ENCODE peak calls at places on chromosomes 7 and 10, in four cellular contexts. One of them, this sample, is unnamed.

GRCh38 chr7:114405427-114405826 is 9.2 kb upstream of the FOXP2 start:
- DNase-seq in K562: peak
- DNase-seq in HepG2: peak
- DNase-seq in WTC11: no peak
- DNase-seq in this sample: no peak

GRCh38 chr10:88693392-88694020 is 12.5 kb upstream of the LIPK start:
- DNase-seq in K562: no peak
- DNase-seq in HepG2: no peak
- DNase-seq in WTC11: no peak
- DNase-seq in this sample: no peak

GRCh38 chr7:81161459-81162075 is 242.7 kb upstream of the SEMA3C start:
- DNase-seq in K562: peak
- DNase-seq in HepG2: peak
- DNase-seq in WTC11: no peak
- DNase-seq in this sample: no peak

GRCh38 chr10:6669269-6669859 is 89.3 kb upstream of the PRKCQ start:
- DNase-seq in K562: peak
- DNase-seq in HepG2: peak
- DNase-seq in WTC11: no peak
- DNase-seq in this sample: no peak

GRCh38 chr7:18425227-18425626 is 70.3 kb upstream of the HDAC9 start:
- DNase-seq in K562: no peak
- DNase-seq in HepG2: no peak
- DNase-seq in WTC11: no peak
- DNase-seq in this sample: no peak

GRCh38 chr10:128511284-128511683 is 385.1 kb upstream of the MKI67 start:
- DNase-seq in K562: no peak
- DNase-seq in HepG2: no peak
- DNase-seq in WTC11: no peak
- DNase-seq in this sample: no peak

GRCh38 chr10:6581750-6582697 is 1.9 kb upstream of the PRKCQ start:
- DNase-seq in K562: peak
- DNase-seq in HepG2: no peak
- DNase-seq in WTC11: no peak
- DNase-seq in this sample: no peak

GRCh38 chr7:24889611-24890010 is 90.4 kb downstream of the OSBPL3 start:
- DNase-seq in K562: no peak
- DNase-seq in HepG2: no peak
- DNase-seq in WTC11: no peak
- DNase-seq in this sample: no peak

GRCh38 chr10:35219906-35220890 is 93.6 kb downstream of the CREM start:
- DNase-seq in K562: no peak
- DNase-seq in HepG2: peak
- DNase-seq in WTC11: no peak
- DNase-seq in this sample: no peak

GRCh38 chr7:20329389-20330175 is 1.1 kb upstream of the ITGB8 start:
- DNase-seq in K562: peak
- DNase-seq in HepG2: peak
- DNase-seq in WTC11: peak
- DNase-seq in this sample: no peak

GRCh38 chr7:157253850-157254249 is 83.0 kb upstream of the DNAJB6 start:
- DNase-seq in K562: no peak
- DNase-seq in HepG2: no peak
- DNase-seq in WTC11: no peak
- DNase-seq in this sample: no peak

GRCh38 chr10:119872860-119873671 is 423 bp upstream of the MCMBP start:
- DNase-seq in K562: peak
- DNase-seq in HepG2: peak
- DNase-seq in WTC11: peak
- DNase-seq in this sample: no peak

GRCh38 chr7:16067695-16068094 is 353.6 kb downstream of the CRPPA start:
- DNase-seq in K562: no peak
- DNase-seq in HepG2: no peak
- DNase-seq in WTC11: no peak
- DNase-seq in this sample: no peak

GRCh38 chr10:75887981-75888380 is 456.6 kb downstream of the LRMDA start:
- DNase-seq in K562: no peak
- DNase-seq in HepG2: no peak
- DNase-seq in WTC11: no peak
- DNase-seq in this sample: no peak

GRCh38 chr10:112898540-112899395 is 51.3 kb upstream of the TCF7L2 start:
- DNase-seq in K562: no peak
- DNase-seq in HepG2: peak
- DNase-seq in WTC11: peak
- DNase-seq in this sample: peak

GRCh38 chr7:38796636-38797501 is 112.1 kb downstream of the VPS41 start:
- DNase-seq in K562: peak
- DNase-seq in HepG2: peak
- DNase-seq in WTC11: peak
- DNase-seq in this sample: peak

GRCh38 chr7:47543056-47543455 is 38.9 kb downstream of the TNS3 start:
- DNase-seq in K562: no peak
- DNase-seq in HepG2: no peak
- DNase-seq in WTC11: no peak
- DNase-seq in this sample: no peak

GRCh38 chr10:12884851-12885250 is 116.7 kb downstream of the CCDC3 start:
- DNase-seq in K562: no peak
- DNase-seq in HepG2: no peak
- DNase-seq in WTC11: no peak
- DNase-seq in this sample: no peak

DNA sequence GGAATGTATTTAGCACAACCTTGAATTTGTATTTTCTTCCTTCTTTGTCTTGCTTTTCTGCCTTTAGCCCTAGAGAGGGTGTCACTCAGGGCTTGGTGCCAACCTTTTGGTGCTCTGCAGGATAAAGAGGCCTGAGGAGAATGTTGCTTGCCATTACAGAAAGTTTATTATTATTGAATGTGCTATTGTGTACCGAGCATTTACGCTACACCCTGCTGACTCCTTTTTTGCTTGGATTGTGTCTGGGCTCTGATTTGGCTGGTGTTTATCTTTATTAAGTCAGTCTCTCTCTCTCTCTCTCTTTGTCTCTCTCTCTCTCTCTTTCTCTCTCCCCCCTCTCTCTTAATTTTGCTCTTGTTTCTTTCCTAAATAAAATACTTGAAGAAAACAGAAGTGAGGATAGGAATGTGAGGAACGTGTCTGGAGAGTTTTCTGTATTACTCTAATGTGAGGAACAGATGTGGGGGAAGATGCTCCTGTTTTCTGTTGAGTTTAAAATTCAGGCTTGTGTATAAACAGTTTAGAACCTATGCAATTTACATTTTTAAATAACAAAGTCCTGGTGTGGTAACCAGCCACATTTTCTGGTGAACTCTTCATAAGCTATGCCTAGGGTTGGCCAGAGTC is 284.3 kb upstream of the PHYHIPL start:
- DNase-seq in K562: no peak
- DNase-seq in HepG2: no peak
- DNase-seq in WTC11: no peak
- DNase-seq in this sample: no peak
- TF ChIP-seq ATF3 in K562: no peak
- TF ChIP-seq ATF3 in HepG2: no peak
- TF ChIP-seq ATF3 in WTC11: no peak
- TF ChIP-seq ATF3 in this sample: no peak

GRCh38 chr10:124959564-124959963 is 17.6 kb downstream of the ZRANB1 start:
- DNase-seq in K562: no peak
- DNase-seq in HepG2: no peak
- DNase-seq in WTC11: no peak
- DNase-seq in this sample: no peak

GRCh38 chr10:124967255-124967654 is 25.3 kb downstream of the ZRANB1 start:
- DNase-seq in K562: no peak
- DNase-seq in HepG2: no peak
- DNase-seq in WTC11: no peak
- DNase-seq in this sample: no peak

GRCh38 chr10:124966008-124966407 is 24.1 kb downstream of the ZRANB1 start:
- DNase-seq in K562: no peak
- DNase-seq in HepG2: no peak
- DNase-seq in WTC11: no peak
- DNase-seq in this sample: no peak

GRCh38 chr10:124961248-124961570 is 19.3 kb downstream of the ZRANB1 start:
- DNase-seq in K562: no peak
- DNase-seq in HepG2: no peak
- DNase-seq in WTC11: no peak
- DNase-seq in this sample: no peak

GRCh38 chr10:124962421-124962820 is 20.5 kb downstream of the ZRANB1 start:
- DNase-seq in K562: no peak
- DNase-seq in HepG2: no peak
- DNase-seq in WTC11: no peak
- DNase-seq in this sample: no peak
- TF ChIP-seq MAX in K562: no peak
- TF ChIP-seq MAX in HepG2: no peak
- TF ChIP-seq MAX in WTC11: no peak
- TF ChIP-seq MAX in this sample: no peak

DNA sequence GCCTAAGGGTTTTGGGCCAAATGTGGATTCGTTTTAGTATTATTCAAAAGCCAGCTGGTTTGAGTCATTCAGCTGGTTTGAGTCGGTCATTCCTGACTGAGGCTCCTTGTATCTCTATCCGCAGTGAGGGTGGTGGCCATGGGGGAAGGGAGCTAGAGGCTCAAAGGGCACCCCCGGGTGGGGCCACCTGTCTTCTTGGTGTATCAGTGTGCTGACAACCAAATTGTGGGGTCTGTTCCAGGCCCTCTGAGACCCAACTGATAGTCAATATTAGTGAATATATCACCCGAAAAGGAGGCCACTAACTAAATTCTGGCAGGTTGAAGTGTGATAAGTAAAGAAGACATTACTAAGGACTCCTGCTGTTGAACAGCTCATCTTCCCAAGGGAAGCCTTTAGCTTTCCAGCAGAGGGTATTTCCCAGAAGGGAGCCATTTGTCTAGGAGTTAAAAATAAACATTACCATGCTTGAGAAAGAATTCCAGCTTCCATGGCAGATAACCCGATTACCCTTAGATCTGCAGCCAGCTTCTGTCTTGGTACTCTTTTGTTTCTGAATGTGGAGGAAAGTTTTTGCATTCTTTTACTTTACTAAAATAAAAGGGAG is 29.9 kb upstream of the DDX50 start:
- DNase-seq in K562: peak
- DNase-seq in HepG2: peak
- DNase-seq in WTC11: no peak
- DNase-seq in this sample: no peak
- TF ChIP-seq JUN in K562: no peak
- TF ChIP-seq JUN in HepG2: no peak
- TF ChIP-seq JUN in WTC11: no peak
- TF ChIP-seq JUN in this sample: no peak

DNA sequence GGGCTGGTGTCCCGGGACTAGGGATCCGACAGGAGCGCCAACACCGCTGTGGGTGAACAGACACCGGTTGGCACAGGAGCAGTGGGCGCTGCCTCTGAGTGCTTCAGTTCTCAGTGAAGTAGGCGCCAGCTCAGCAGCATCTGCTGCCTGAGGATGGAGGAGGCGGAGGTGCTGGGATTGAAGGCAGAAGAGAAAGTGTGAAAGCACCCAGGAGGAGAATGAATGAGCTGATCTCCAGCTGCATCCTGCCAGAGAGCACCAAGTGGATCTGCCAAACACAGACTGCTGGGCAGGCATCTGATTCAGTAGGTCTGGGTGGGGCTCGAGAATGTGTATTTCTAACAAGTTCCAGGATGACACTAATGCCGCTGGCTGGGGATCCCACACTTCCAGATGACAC is 74.5 kb downstream of the LANCL2 start:
- DNase-seq in K562: no peak
- DNase-seq in HepG2: no peak
- DNase-seq in WTC11: no peak
- DNase-seq in this sample: no peak
- TF ChIP-seq ATF3 in K562: no peak
- TF ChIP-seq ATF3 in HepG2: no peak
- TF ChIP-seq ATF3 in WTC11: no peak
- TF ChIP-seq ATF3 in this sample: no peak

DNA sequence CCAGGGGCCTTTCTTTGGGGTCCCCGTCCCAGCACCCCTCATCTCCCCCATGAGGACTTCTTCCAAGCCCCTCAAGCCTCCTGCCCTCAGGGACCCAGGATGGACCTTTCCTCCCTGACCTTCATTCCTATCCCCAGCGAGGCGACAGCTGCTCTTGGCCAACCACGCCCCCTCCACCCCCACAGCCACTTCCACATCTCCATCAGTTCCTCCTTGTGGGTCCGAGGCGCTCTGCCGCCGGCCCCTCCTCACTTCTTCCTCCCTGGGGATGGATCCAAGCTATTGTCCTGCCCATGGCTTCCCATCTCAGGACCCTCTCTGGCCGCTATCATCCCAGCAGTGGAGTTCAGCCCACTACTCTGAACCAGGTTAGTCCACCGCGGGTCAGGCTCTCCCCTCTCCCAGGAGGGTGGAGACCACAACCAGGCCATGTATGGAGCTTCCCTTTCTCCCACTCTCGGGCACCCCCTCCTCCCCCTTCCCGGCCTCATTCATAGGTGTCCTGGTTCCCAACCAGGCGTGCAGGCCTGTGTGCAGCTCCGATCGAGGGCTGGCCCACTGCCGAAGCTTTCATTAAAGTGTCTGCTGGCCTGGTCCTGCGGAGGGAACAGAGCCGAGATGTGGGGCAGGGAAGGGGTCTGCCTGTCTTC is 1.7 kb upstream of the SH2B2 start:
- DNase-seq in K562: peak
- DNase-seq in HepG2: no peak
- DNase-seq in WTC11: no peak
- DNase-seq in this sample: no peak
- TF ChIP-seq MAX in K562: no peak
- TF ChIP-seq MAX in HepG2: no peak
- TF ChIP-seq MAX in WTC11: no peak
- TF ChIP-seq MAX in this sample: no peak

GRCh38 chr10:77970869-77971803 is 44.6 kb upstream of the DLG5 start:
- DNase-seq in K562: peak
- DNase-seq in HepG2: peak
- DNase-seq in WTC11: no peak
- DNase-seq in this sample: no peak
- TF ChIP-seq JUN in K562: peak
- TF ChIP-seq JUN in HepG2: no peak
- TF ChIP-seq JUN in WTC11: no peak
- TF ChIP-seq JUN in this sample: no peak

DNA sequence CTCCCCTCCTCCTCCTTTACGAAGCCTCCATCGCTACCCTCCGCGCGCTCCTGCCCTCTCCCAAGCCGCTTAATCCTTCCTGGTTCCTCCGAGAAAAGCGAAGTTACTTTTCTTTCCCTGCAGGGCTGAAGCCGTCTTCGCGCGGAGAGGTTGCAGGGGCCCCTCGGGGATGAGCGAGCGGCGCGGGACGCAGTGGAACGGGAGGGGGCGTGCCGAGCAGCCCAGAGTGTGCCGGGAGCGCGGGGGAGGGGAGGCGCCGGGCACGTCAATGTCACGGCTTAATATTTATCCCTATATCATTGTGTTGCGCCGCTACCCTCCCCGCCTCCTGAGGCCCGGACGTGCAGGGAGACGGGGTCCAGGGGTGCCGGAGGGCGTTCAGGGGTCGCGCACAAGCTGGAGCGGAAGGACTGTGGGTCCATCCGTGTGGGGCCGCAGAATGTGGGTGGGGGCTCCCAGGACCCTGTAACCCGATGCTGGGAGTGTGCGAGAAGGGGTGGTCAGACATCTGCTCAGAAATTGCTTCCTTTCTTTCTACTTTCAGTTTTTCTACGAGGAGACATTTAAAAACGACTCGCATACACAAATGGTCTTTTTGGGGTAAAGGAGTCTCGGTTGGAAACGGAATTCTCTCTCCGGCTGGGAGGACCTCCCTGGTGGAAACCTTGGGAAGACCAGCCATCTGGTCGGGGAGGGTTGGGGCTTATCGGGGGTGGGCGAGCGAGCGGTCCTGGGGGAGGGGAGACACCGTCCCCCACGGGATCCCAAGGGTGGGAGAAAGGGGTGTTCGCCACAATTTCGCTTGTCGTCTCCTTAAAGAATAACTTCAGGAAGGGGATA is 2.4 kb downstream of the CDK6 start:
- DNase-seq in K562: peak
- DNase-seq in HepG2: peak
- DNase-seq in WTC11: peak
- DNase-seq in this sample: no peak
- TF ChIP-seq ATF3 in K562: no peak
- TF ChIP-seq ATF3 in HepG2: no peak
- TF ChIP-seq ATF3 in WTC11: no peak
- TF ChIP-seq ATF3 in this sample: no peak